ENCODE peak calls at places on chromosomes 2 and 18, in seven cellular contexts. One of them, this sample, is unnamed.

GRCh38 chr2:27855476-27855875 is 34.7 kb downstream of the RBKS start:
- DNase-seq in GM12864: no peak
- DNase-seq in astrocyte of the cerebellum: no peak
- DNase-seq in cardiac fibroblast: peak
- DNase-seq in mammary epithelial cell: peak
- DNase-seq in transverse colon: no peak
- DNase-seq in endothelial cell: no peak
- DNase-seq in this sample: no peak

GRCh38 chr2:127641133-127641532 is 4.8 kb upstream of the GPR17 start:
- DNase-seq in astrocyte of the cerebellum: no peak
- DNase-seq in transverse colon: no peak
- DNase-seq in cardiac fibroblast: no peak
- DNase-seq in endothelial cell: no peak
- DNase-seq in mammary epithelial cell: no peak
- DNase-seq in GM12864: no peak
- DNase-seq in this sample: no peak

GRCh38 chr2:172672999-172673726 is 62.5 kb upstream of the RAPGEF4 start:
- DNase-seq in cardiac fibroblast: peak
- DNase-seq in transverse colon: peak
- DNase-seq in astrocyte of the cerebellum: no peak
- DNase-seq in GM12864: no peak
- DNase-seq in mammary epithelial cell: peak
- DNase-seq in endothelial cell: no peak
- DNase-seq in this sample: peak

GRCh38 chr2:200765995-200766660 is 45.6 kb upstream of the BZW1 start:
- DNase-seq in endothelial cell: no peak
- DNase-seq in transverse colon: no peak
- DNase-seq in astrocyte of the cerebellum: no peak
- DNase-seq in cardiac fibroblast: peak
- DNase-seq in GM12864: no peak
- DNase-seq in mammary epithelial cell: peak
- DNase-seq in this sample: no peak

GRCh38 chr18:2908946-2909335 is 62.1 kb downstream of the EMILIN2 start:
- DNase-seq in transverse colon: no peak
- DNase-seq in mammary epithelial cell: no peak
- DNase-seq in endothelial cell: no peak
- DNase-seq in GM12864: no peak
- DNase-seq in astrocyte of the cerebellum: no peak
- DNase-seq in cardiac fibroblast: no peak
- DNase-seq in this sample: no peak

GRCh38 chr18:59740131-59740530 is 42.9 kb upstream of the CCBE1 start:
- DNase-seq in GM12864: no peak
- DNase-seq in mammary epithelial cell: no peak
- DNase-seq in astrocyte of the cerebellum: no peak
- DNase-seq in endothelial cell: no peak
- DNase-seq in cardiac fibroblast: no peak
- DNase-seq in transverse colon: no peak
- DNase-seq in this sample: no peak

GRCh38 chr18:45978084-45978483 is 11.0 kb upstream of the EPG5 start:
- DNase-seq in endothelial cell: no peak
- DNase-seq in GM12864: no peak
- DNase-seq in astrocyte of the cerebellum: no peak
- DNase-seq in transverse colon: no peak
- DNase-seq in cardiac fibroblast: no peak
- DNase-seq in mammary epithelial cell: peak
- DNase-seq in this sample: peak

GRCh38 chr2:229416116-229416694 is 145.1 kb upstream of the PID1 start:
- DNase-seq in astrocyte of the cerebellum: peak
- DNase-seq in mammary epithelial cell: no peak
- DNase-seq in cardiac fibroblast: peak
- DNase-seq in endothelial cell: no peak
- DNase-seq in GM12864: no peak
- DNase-seq in transverse colon: peak
- DNase-seq in this sample: no peak

GRCh38 chr2:236546561-236546961 is 23.1 kb upstream of the ACKR3 start:
- DNase-seq in astrocyte of the cerebellum: no peak
- DNase-seq in cardiac fibroblast: no peak
- DNase-seq in transverse colon: no peak
- DNase-seq in endothelial cell: no peak
- DNase-seq in mammary epithelial cell: no peak
- DNase-seq in GM12864: no peak
- DNase-seq in this sample: no peak

GRCh38 chr2:144094408-144095151 is 425.3 kb downstream of the ZEB2 start:
- DNase-seq in transverse colon: no peak
- DNase-seq in mammary epithelial cell: no peak
- DNase-seq in astrocyte of the cerebellum: no peak
- DNase-seq in cardiac fibroblast: no peak
- DNase-seq in GM12864: no peak
- DNase-seq in endothelial cell: no peak
- DNase-seq in this sample: no peak

GRCh38 chr2:74003494-74004211 is 18.9 kb downstream of the TET3 start:
- DNase-seq in cardiac fibroblast: peak
- DNase-seq in mammary epithelial cell: peak
- DNase-seq in endothelial cell: no peak
- DNase-seq in astrocyte of the cerebellum: no peak
- DNase-seq in transverse colon: no peak
- DNase-seq in GM12864: no peak
- DNase-seq in this sample: no peak

GRCh38 chr2:74004212-74005182 is 19.8 kb downstream of the TET3 start:
- DNase-seq in cardiac fibroblast: no peak
- DNase-seq in GM12864: no peak
- DNase-seq in transverse colon: no peak
- DNase-seq in astrocyte of the cerebellum: no peak
- DNase-seq in mammary epithelial cell: no peak
- DNase-seq in endothelial cell: no peak
- DNase-seq in this sample: no peak

GRCh38 chr2:74001781-74002514 is 17.2 kb downstream of the TET3 start:
- DNase-seq in endothelial cell: no peak
- DNase-seq in transverse colon: no peak
- DNase-seq in mammary epithelial cell: no peak
- DNase-seq in GM12864: no peak
- DNase-seq in cardiac fibroblast: peak
- DNase-seq in astrocyte of the cerebellum: no peak
- DNase-seq in this sample: no peak

GRCh38 chr2:74001121-74001520 is 16.4 kb downstream of the TET3 start:
- DNase-seq in cardiac fibroblast: no peak
- DNase-seq in astrocyte of the cerebellum: no peak
- DNase-seq in GM12864: no peak
- DNase-seq in mammary epithelial cell: peak
- DNase-seq in endothelial cell: no peak
- DNase-seq in transverse colon: no peak
- DNase-seq in this sample: no peak

GRCh38 chr2:74002515-74003391 is 18.0 kb downstream of the TET3 start:
- DNase-seq in astrocyte of the cerebellum: no peak
- DNase-seq in cardiac fibroblast: peak
- DNase-seq in mammary epithelial cell: peak
- DNase-seq in endothelial cell: peak
- DNase-seq in transverse colon: peak
- DNase-seq in GM12864: no peak
- DNase-seq in this sample: peak
- TF ChIP-seq CTCF in astrocyte of the cerebellum: no peak
- TF ChIP-seq CTCF in cardiac fibroblast: no peak
- TF ChIP-seq CTCF in mammary epithelial cell: no peak
- TF ChIP-seq CTCF in endothelial cell: no peak
- TF ChIP-seq CTCF in transverse colon: no peak
- TF ChIP-seq CTCF in GM12864: peak
- TF ChIP-seq CTCF in this sample: no peak

GRCh38 chr18:56574827-56575226 is 63.6 kb downstream of the TXNL1 start:
- DNase-seq in endothelial cell: no peak
- DNase-seq in astrocyte of the cerebellum: no peak
- DNase-seq in transverse colon: no peak
- DNase-seq in cardiac fibroblast: no peak
- DNase-seq in GM12864: no peak
- DNase-seq in mammary epithelial cell: no peak
- DNase-seq in this sample: no peak

GRCh38 chr18:56576826-56577573 is 61.4 kb downstream of the TXNL1 start:
- DNase-seq in mammary epithelial cell: no peak
- DNase-seq in transverse colon: no peak
- DNase-seq in cardiac fibroblast: no peak
- DNase-seq in astrocyte of the cerebellum: no peak
- DNase-seq in GM12864: no peak
- DNase-seq in endothelial cell: no peak
- DNase-seq in this sample: no peak

GRCh38 chr18:56570971-56571370 is 67.4 kb downstream of the TXNL1 start:
- DNase-seq in cardiac fibroblast: no peak
- DNase-seq in astrocyte of the cerebellum: no peak
- DNase-seq in GM12864: no peak
- DNase-seq in transverse colon: no peak
- DNase-seq in endothelial cell: no peak
- DNase-seq in mammary epithelial cell: no peak
- DNase-seq in this sample: no peak

DNA sequence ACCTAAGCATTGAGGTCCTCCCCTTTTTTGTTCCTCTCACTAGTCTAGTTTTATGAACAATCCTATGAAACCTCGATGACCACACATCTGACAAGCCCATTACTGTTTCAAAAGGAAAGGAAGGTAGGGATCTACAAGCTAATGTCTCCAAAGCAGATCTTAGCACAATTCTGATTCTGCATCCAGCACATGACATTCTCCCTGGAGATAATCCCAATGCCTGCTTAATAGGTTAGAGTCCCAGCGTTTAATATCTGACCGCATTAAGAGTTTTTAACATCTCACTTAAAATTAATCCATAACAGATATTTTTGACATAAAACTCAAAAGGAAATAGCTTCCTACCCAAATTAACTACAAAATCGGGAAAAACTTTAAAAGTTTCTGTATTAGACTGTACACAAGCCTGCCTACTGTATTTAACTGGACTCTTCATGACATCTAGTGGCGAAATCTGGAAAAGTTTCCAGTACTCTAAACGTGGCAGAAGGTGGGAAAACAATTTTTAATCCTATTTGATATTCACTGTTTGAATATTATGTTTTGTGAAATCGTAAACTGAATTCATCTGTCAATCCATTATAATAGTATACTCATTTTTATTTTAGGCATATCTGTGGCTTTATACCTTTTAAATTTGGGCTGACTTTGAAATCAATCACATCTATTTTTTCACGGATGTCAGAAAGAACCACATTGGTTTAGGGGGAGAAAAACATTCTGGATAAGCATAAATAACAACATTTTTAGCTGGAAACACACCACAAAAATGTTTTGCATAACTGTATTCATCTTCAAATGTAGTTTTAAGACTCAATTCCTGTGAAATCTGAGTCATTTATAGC is 62.4 kb downstream of the TXNL1 start:
- DNase-seq in astrocyte of the cerebellum: peak
- DNase-seq in cardiac fibroblast: peak
- DNase-seq in transverse colon: no peak
- DNase-seq in endothelial cell: peak
- DNase-seq in mammary epithelial cell: peak
- DNase-seq in GM12864: peak
- DNase-seq in this sample: peak
- TF ChIP-seq CTCF in astrocyte of the cerebellum: peak
- TF ChIP-seq CTCF in cardiac fibroblast: peak
- TF ChIP-seq CTCF in transverse colon: peak
- TF ChIP-seq CTCF in endothelial cell: peak
- TF ChIP-seq CTCF in mammary epithelial cell: peak
- TF ChIP-seq CTCF in GM12864: peak
- TF ChIP-seq CTCF in this sample: peak

GRCh38 chr2:148020358-148021058 is at the start of gene ORC4:
- DNase-seq in GM12864: peak
- DNase-seq in mammary epithelial cell: peak
- DNase-seq in cardiac fibroblast: peak
- DNase-seq in transverse colon: peak
- DNase-seq in endothelial cell: peak
- DNase-seq in astrocyte of the cerebellum: peak
- DNase-seq in this sample: peak
- TF ChIP-seq CTCF in GM12864: peak
- TF ChIP-seq CTCF in mammary epithelial cell: peak
- TF ChIP-seq CTCF in cardiac fibroblast: peak
- TF ChIP-seq CTCF in transverse colon: peak
- TF ChIP-seq CTCF in endothelial cell: no peak
- TF ChIP-seq CTCF in astrocyte of the cerebellum: peak
- TF ChIP-seq CTCF in this sample: no peak

GRCh38 chr2:99821039-99821438 is 321.4 kb downstream of the AFF3 start:
- DNase-seq in mammary epithelial cell: no peak
- DNase-seq in endothelial cell: no peak
- DNase-seq in transverse colon: no peak
- DNase-seq in astrocyte of the cerebellum: no peak
- DNase-seq in cardiac fibroblast: no peak
- DNase-seq in GM12864: no peak
- DNase-seq in this sample: no peak

GRCh38 chr2:99819766-99820165 is 322.6 kb downstream of the AFF3 start:
- DNase-seq in astrocyte of the cerebellum: no peak
- DNase-seq in endothelial cell: no peak
- DNase-seq in mammary epithelial cell: no peak
- DNase-seq in cardiac fibroblast: no peak
- DNase-seq in transverse colon: no peak
- DNase-seq in GM12864: no peak
- DNase-seq in this sample: no peak

GRCh38 chr2:99816908-99817307 is 325.5 kb downstream of the AFF3 start:
- DNase-seq in astrocyte of the cerebellum: no peak
- DNase-seq in endothelial cell: no peak
- DNase-seq in GM12864: no peak
- DNase-seq in cardiac fibroblast: no peak
- DNase-seq in transverse colon: no peak
- DNase-seq in mammary epithelial cell: no peak
- DNase-seq in this sample: no peak

GRCh38 chr2:99821572-99822369 is 320.6 kb downstream of the AFF3 start:
- DNase-seq in astrocyte of the cerebellum: no peak
- DNase-seq in endothelial cell: no peak
- DNase-seq in cardiac fibroblast: peak
- DNase-seq in transverse colon: no peak
- DNase-seq in GM12864: no peak
- DNase-seq in mammary epithelial cell: peak
- DNase-seq in this sample: no peak

GRCh38 chr2:99818842-99819241 is 323.5 kb downstream of the AFF3 start:
- DNase-seq in astrocyte of the cerebellum: no peak
- DNase-seq in endothelial cell: no peak
- DNase-seq in GM12864: no peak
- DNase-seq in transverse colon: no peak
- DNase-seq in cardiac fibroblast: peak
- DNase-seq in mammary epithelial cell: peak
- DNase-seq in this sample: no peak
- TF ChIP-seq CTCF in astrocyte of the cerebellum: peak
- TF ChIP-seq CTCF in endothelial cell: no peak
- TF ChIP-seq CTCF in GM12864: no peak
- TF ChIP-seq CTCF in transverse colon: no peak
- TF ChIP-seq CTCF in cardiac fibroblast: peak
- TF ChIP-seq CTCF in mammary epithelial cell: peak
- TF ChIP-seq CTCF in this sample: no peak

GRCh38 chr2:68141875-68142274 is 15.8 kb upstream of the PNO1 start:
- DNase-seq in transverse colon: no peak
- DNase-seq in GM12864: no peak
- DNase-seq in endothelial cell: no peak
- DNase-seq in astrocyte of the cerebellum: no peak
- DNase-seq in cardiac fibroblast: no peak
- DNase-seq in mammary epithelial cell: no peak
- DNase-seq in this sample: no peak
- TF ChIP-seq CTCF in transverse colon: no peak
- TF ChIP-seq CTCF in GM12864: no peak
- TF ChIP-seq CTCF in endothelial cell: no peak
- TF ChIP-seq CTCF in astrocyte of the cerebellum: no peak
- TF ChIP-seq CTCF in cardiac fibroblast: no peak
- TF ChIP-seq CTCF in mammary epithelial cell: no peak
- TF ChIP-seq CTCF in this sample: no peak